ENCODE peak calls at places on chromosomes 5 and 9, in seven cellular contexts. R, H, J, O, S, M and E are unnamed samples. For H3K4me1, the result is how much of the 10 kb centered on the place peaks cover.

GRCh38 chr9:136191549-136192286 is 13.2 kb downstream of the LHX3 start:
- DNase-seq in R (no peak), H (no peak), J (no peak), O (peak), S (no peak), M (no peak), E (no peak)

GRCh38 chr9:33480094-33480493 is 6.4 kb upstream of the NOL6 start:
- DNase-seq in R (no peak), H (no peak), J (peak), O (no peak), S (no peak), M (no peak), E (no peak)

GRCh38 chr5:153970496-153970895 is 68.2 kb downstream of the FAM114A2 start:
- DNase-seq in R (no peak), H (no peak), J (no peak), O (no peak), S (no peak), M (no peak), E (no peak)

GRCh38 chr9:73118898-73119554 is 32.6 kb upstream of the ANXA1 start:
- DNase-seq in R (peak), H (no peak), J (no peak), O (no peak), S (peak), M (no peak), E (no peak)

GRCh38 chr5:143758750-143759149 is 53.2 kb upstream of the HMHB1 start:
- DNase-seq in R (no peak), H (no peak), J (no peak), O (no peak), S (peak), M (peak), E (no peak)

GRCh38 chr5:111172504-111172903 is 51.7 kb upstream of the CAMK4 start:
- DNase-seq in R (no peak), H (no peak), J (no peak), O (peak), S (no peak), M (no peak), E (no peak)

GRCh38 chr5:158423623-158424200 is 564.8 kb upstream of the CLINT1 start:
- DNase-seq in R (no peak), H (no peak), J (no peak), O (no peak), S (peak), M (no peak), E (no peak)

GRCh38 chr5:83848928-83849327 is 128.3 kb upstream of the HAPLN1 start:
- DNase-seq in R (no peak), H (no peak), J (no peak), O (no peak), S (no peak), M (no peak), E (no peak)

GRCh38 chr5:72245517-72246238 is 74.4 kb downstream of the MRPS27 start:
- DNase-seq in R (no peak), H (no peak), J (no peak), O (no peak), S (no peak), M (no peak), E (no peak)
- H3K4me1 ChIP-seq in R (half or more), H (half or more), J (under half), O (half or more), S (under half), M (under half), E (under half)

GRCh38 chr5:136016945-136017530 is 11.8 kb upstream of the TGFBI start:
- DNase-seq in R (peak), H (no peak), J (no peak), O (no peak), S (peak), M (no peak), E (no peak)
- TF ChIP-seq RFX5 in R (no peak), H (no peak), J (no peak), O (no peak), S (no peak), M (no peak), E (no peak)

GRCh38 chr9:70395652-70396051 is 18.8 kb downstream of the KLF9 start:
- DNase-seq in R (no peak), H (no peak), J (no peak), O (no peak), S (no peak), M (no peak), E (no peak)
- H3K4me1 ChIP-seq in R (under half), H (under half), J (under half), O (under half), S (under half), M (under half), E (under half)

GRCh38 chr9:133685653-133686504 is 49.7 kb downstream of the DBH start:
- DNase-seq in R (no peak), H (no peak), J (no peak), O (no peak), S (no peak), M (no peak), E (no peak)
- TF ChIP-seq RFX5 in R (no peak), H (no peak), J (no peak), O (no peak), S (no peak), M (no peak), E (no peak)

DNA sequence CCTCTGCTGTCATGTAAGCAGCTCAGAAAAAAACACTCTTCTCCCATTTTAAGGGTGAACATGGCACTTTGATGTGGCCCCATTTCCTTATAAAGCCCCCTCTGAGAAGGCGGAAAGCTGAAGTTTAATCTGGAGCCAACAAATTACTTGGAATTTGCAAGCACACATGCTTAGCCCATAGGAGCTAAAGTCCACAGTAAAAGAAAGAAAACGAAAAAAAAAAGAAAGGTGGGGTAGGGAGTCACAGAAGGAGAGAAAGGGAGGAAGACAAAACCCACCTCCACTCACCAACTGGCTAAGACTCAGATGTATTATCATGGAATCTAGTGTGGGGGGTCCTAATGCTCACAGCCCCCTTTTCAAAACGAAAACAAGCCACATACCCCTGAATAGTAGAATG is 30.4 kb downstream of the PRRX2 start:
- DNase-seq in R (no peak), H (no peak), J (no peak), O (no peak), S (no peak), M (no peak), E (no peak)
- H3K4me1 ChIP-seq in R (under half), H (under half), J (under half), O (under half), S (under half), M (under half), E (under half)

GRCh38 chr5:7904170-7904569 is 35.2 kb downstream of the MTRR start:
- DNase-seq in R (peak), H (peak), J (no peak), O (no peak), S (peak), M (no peak), E (no peak)
- TF ChIP-seq RFX5 in R (no peak), H (no peak), J (no peak), O (no peak), S (no peak), M (no peak), E (no peak)

GRCh38 chr5:149210229-149210628 is 61.4 kb upstream of the AFAP1L1 start:
- DNase-seq in R (no peak), H (peak), J (no peak), O (peak), S (peak), M (no peak), E (no peak)

GRCh38 chr5:149203896-149204544 is 62.7 kb downstream of the ABLIM3 start:
- DNase-seq in R (peak), H (no peak), J (no peak), O (no peak), S (peak), M (no peak), E (no peak)

GRCh38 chr5:149205625-149206523 is 64.6 kb downstream of the ABLIM3 start:
- DNase-seq in R (no peak), H (no peak), J (peak), O (no peak), S (peak), M (no peak), E (no peak)

GRCh38 chr5:149207821-149208220 is 63.8 kb upstream of the AFAP1L1 start:
- DNase-seq in R (no peak), H (no peak), J (no peak), O (no peak), S (no peak), M (no peak), E (no peak)

DNA sequence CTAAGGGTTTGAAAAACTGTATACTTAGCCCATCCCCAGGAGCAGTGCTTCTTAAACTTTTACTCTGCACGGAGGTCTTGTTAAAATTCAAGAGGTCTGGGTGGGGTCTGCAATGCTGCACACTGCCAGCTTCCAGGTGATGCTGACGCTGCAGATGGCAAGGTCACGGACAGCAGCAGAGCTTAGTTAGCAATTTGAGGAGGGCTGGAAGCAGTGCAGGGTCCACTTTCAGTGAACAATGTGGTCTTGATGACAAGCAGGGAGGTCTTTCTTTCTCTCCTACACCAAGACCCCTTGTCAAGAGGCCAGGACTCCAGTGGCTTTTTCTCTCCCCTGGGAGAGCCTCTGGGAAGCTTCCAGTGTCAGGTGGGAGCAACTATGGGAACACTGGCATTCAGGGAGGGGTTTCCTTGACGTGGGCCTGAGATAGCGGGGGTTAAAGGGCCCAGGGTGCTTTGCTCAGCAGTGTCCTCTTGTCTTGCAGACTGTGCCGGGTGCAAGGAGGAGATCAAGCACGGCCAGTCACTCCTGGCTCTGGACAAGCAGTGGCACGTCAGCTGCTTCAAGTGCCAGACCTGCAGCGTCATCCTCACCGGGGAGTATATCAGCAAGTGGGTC is 65.0 kb upstream of the AFAP1L1 start:
- DNase-seq in R (no peak), H (no peak), J (peak), O (no peak), S (peak), M (no peak), E (no peak)
- H3K4me1 ChIP-seq in R (under half), H (under half), J (under half), O (under half), S (under half), M (under half), E (under half)

GRCh38 chr5:139382781-139383180 is 316 bp downstream of the SLC23A1 start:
- DNase-seq in R (no peak), H (no peak), J (no peak), O (no peak), S (no peak), M (no peak), E (no peak)

GRCh38 chr5:139382371-139382770 is 726 bp downstream of the SLC23A1 start:
- DNase-seq in R (no peak), H (no peak), J (no peak), O (no peak), S (no peak), M (no peak), E (no peak)

GRCh38 chr5:139383993-139384590 is 995 bp upstream of the SLC23A1 start:
- DNase-seq in R (no peak), H (no peak), J (no peak), O (no peak), S (no peak), M (no peak), E (no peak)

GRCh38 chr5:139384591-139385051 is 1.5 kb upstream of the SLC23A1 start:
- DNase-seq in R (no peak), H (no peak), J (no peak), O (no peak), S (no peak), M (no peak), E (no peak)

GRCh38 chr5:139383275-139383992 is at the start of gene SLC23A1:
- DNase-seq in R (peak), H (peak), J (no peak), O (no peak), S (peak), M (no peak), E (peak)
- TF ChIP-seq RFX5 in R (no peak), H (no peak), J (no peak), O (no peak), S (no peak), M (no peak), E (no peak)

GRCh38 chr5:139413153-139413552 is 9.3 kb upstream of the SPATA24 start:
- DNase-seq in R (no peak), H (no peak), J (no peak), O (no peak), S (no peak), M (no peak), E (no peak)
- H3K4me1 ChIP-seq in R (under half), H (under half), J (under half), O (under half), S (under half), M (under half), E (under half)